ENCODE peak calls at places on chromosomes 4 and X, in four cellular contexts. B, O, F and G are unnamed samples. For H3K4me1, the result is how much of the 10 kb centered on the place peaks cover.

GRCh38 chr4:120760047-120760446 is 162.5 kb downstream of the PRDM5 start:
- DNase-seq in B (no peak), O (no peak), F (no peak), G (no peak)

GRCh38 chr4:156751486-156751885 is 220.1 kb downstream of the PDGFC start:
- DNase-seq in B (no peak), O (no peak), F (peak), G (no peak)

GRCh38 chr4:107283587-107284559 is 247.8 kb upstream of the DKK2 start:
- DNase-seq in B (no peak), O (peak), F (peak), G (no peak)

GRCh38 chrX:3699841-3700381 is 13.5 kb downstream of the PRKX start:
- DNase-seq in B (no peak), O (no peak), F (peak), G (no peak)

GRCh38 chr4:185238261-185238681 is 28.9 kb downstream of the SNX25 start:
- DNase-seq in B (no peak), O (no peak), F (peak), G (no peak)

GRCh38 chrX:679161-679979 is 48.8 kb downstream of the SHOX start:
- DNase-seq in B (peak), O (no peak), F (no peak), G (no peak)

GRCh38 chr4:168757500-168757899 is 252.6 kb downstream of the CBR4 start:
- DNase-seq in B (no peak), O (no peak), F (no peak), G (no peak)

GRCh38 chr4:14028862-14029261 is 401.3 kb upstream of the BOD1L1 start:
- DNase-seq in B (no peak), O (no peak), F (no peak), G (no peak)

GRCh38 chr4:136768925-136769275 is 763.4 kb downstream of the PCDH18 start:
- DNase-seq in B (peak), O (no peak), F (no peak), G (no peak)

GRCh38 chr4:154465085-154465484 is 26.5 kb downstream of the DCHS2 start:
- DNase-seq in B (no peak), O (no peak), F (peak), G (no peak)

GRCh38 chrX:16946361-16946964 is at the start of gene REPS2:
- DNase-seq in B (peak), O (peak), F (peak), G (no peak)

GRCh38 chrX:13597928-13598327 is 28.5 kb downstream of the EGFL6 start:
- DNase-seq in B (no peak), O (peak), F (peak), G (no peak)

GRCh38 chrX:30887721-30888120 is 1.3 kb downstream of the TAB3 start:
- DNase-seq in B (no peak), O (no peak), F (no peak), G (no peak)

GRCh38 chrX:39331062-39331704 is 529.9 kb downstream of the MID1IP1 start:
- DNase-seq in B (no peak), O (no peak), F (no peak), G (no peak)

GRCh38 chr4:74624351-74625151 is 169.8 kb downstream of the BTC start:
- DNase-seq in B (no peak), O (peak), F (peak), G (no peak)

GRCh38 chr4:173538148-173538902 is 8.3 kb upstream of the HAND2 start:
- DNase-seq in B (peak), O (no peak), F (peak), G (no peak)

GRCh38 chr4:153643406-153644016 is 40.6 kb upstream of the TLR2 start:
- DNase-seq in B (peak), O (peak), F (peak), G (no peak)

GRCh38 chr4:119206178-119206577 is 6.3 kb upstream of the USP53 start:
- DNase-seq in B (no peak), O (no peak), F (peak), G (no peak)

GRCh38 chrX:1170243-1170642 is 42.2 kb downstream of the CRLF2 start:
- DNase-seq in B (peak), O (no peak), F (no peak), G (no peak)

GRCh38 chr4:2263701-2264321 is 1.9 kb upstream of the MXD4 start:
- DNase-seq in B (peak), O (no peak), F (no peak), G (no peak)

GRCh38 chrX:129932792-129933321 is 26.9 kb downstream of the UTP14A start:
- DNase-seq in B (peak), O (peak), F (no peak), G (no peak)

GRCh38 chr4:157023941-157024340 is 52.0 kb upstream of the GLRB start:
- DNase-seq in B (no peak), O (no peak), F (no peak), G (no peak)

GRCh38 chr4:166421556-166422156 is 548.6 kb downstream of the TLL1 start:
- DNase-seq in B (no peak), O (no peak), F (peak), G (no peak)

GRCh38 chr4:183876268-183876934 is 28.7 kb upstream of the STOX2 start:
- DNase-seq in B (no peak), O (peak), F (peak), G (no peak)

GRCh38 chr4:144318797-144319196 is 178.3 kb upstream of the GYPA start:
- DNase-seq in B (no peak), O (peak), F (no peak), G (no peak)

GRCh38 chr4:93730760-93731159 is 97.8 kb upstream of the ATOH1 start:
- DNase-seq in B (no peak), O (no peak), F (no peak), G (no peak)

GRCh38 chr4:172270421-172270820 is 457.2 kb downstream of the GALNTL6 start:
- DNase-seq in B (no peak), O (no peak), F (no peak), G (no peak)

GRCh38 chrX:50812995-50813842 is 775 bp downstream of the SHROOM4 start:
- DNase-seq in B (peak), O (peak), F (peak), G (no peak)

GRCh38 chrX:107713205-107714195 is 62.1 kb downstream of the TSC22D3 start:
- DNase-seq in B (no peak), O (no peak), F (peak), G (no peak)

GRCh38 chrX:70479197-70479969 is 34.7 kb downstream of the DLG3 start:
- DNase-seq in B (no peak), O (peak), F (peak), G (no peak)

GRCh38 chrX:154712781-154713391 is 38.0 kb downstream of the GAB3 start:
- DNase-seq in B (no peak), O (no peak), F (peak), G (no peak)

DNA sequence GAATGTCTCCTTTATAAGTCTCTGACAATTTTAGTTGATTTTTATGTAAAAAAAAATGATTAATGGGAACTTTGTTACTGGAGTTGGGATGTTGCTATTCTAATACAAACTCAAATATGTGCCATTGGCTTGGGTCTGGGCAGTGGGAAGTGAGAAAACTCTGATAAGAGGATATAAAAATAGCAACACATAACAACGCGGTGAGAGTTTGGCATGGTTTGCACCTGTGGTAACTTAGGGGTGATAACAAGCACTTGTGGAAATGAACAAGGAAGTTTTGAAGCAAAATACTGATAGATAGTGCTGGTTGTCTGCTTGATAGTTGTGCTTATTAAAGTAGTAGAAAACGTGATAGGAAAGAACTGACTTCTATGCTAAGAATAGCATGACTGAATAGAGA is 743.3 kb upstream of the AGA start:
- DNase-seq in B (no peak), O (no peak), F (no peak), G (no peak)
- H3K27ac ChIP-seq in B (no peak), O (no peak), F (peak), G (no peak)

DNA sequence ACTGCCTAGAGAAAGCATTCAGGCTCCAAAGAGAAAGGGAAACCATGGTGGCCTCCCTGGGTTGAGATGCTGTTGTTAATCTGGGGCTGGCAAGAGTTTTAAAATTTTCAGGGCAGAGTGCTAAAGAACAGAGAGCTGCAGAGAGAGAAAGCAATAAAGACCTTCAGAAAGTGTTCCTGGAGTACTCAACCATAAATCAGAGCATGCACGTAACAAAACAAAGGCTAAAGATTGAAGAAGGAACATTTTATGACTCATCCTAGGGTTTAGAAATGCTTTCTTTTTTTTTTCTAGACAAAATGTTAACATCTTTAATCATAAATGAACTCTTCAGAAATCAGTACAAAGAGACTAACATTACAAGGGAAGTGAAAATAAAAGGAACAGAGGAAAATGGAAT is 562.3 kb upstream of the NDST4 start:
- DNase-seq in B (no peak), O (no peak), F (no peak), G (no peak)
- H3K4me3 ChIP-seq in B (no peak), O (no peak), F (no peak), G (no peak)

DNA sequence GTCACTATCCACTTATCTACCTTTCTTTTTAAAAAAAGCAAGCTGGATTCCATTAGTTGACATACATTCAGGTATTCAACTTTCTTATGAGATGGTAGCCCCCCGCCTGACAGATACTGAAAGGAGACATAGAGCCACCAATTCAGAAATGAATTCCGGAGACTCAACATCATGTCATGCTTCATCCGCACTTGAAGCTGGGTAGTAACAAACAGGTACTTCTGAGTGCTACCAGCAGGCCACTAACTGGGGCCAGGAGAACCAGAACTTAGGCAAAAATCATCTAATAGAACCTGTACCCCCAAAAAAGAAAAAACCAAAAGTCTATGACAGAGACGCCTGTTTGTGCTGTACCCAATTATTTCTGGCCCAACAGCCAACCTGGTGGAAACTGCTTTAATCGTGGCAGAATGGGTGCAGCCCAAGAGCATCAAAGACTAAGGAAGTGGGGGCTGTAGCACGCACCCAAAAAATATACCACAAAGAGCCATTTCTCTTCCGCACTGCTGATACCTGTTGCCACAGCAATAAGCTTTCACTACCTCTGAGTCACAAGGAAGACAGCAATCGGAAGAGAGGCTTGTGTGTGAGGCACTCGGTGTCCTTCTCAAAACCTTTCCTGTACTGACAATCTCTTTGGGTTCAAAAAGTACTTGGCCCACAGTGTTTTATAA is 84.8 kb downstream of the AFAP1 start:
- DNase-seq in B (no peak), O (no peak), F (no peak), G (no peak)
- H3K4me1 ChIP-seq in B (under half), O (half or more), F (under half), G (under half)

DNA sequence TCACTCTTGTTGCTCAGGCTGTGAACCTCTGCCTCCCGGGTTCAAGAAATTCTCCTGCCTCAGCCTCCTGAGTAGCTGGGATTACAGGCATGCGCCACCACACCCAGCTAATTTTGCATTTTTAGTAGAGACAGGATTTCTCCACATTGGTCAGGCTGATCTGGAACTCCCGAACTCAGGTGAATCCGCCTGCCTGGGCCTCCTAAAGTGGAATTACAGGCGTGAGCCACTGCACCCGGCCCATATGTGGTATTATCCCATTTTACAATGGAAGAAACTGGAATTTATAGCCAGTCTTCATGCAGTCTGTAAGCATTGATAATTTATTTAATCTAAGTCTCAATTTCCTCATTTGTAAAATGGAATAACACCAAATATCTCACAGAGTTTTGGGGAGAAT is 161.8 kb downstream of the GABRB1 start:
- DNase-seq in B (no peak), O (no peak), F (no peak), G (no peak)
- H3K27ac ChIP-seq in B (no peak), O (no peak), F (no peak), G (no peak)